ENCODE peak calls at places on chromosome 18, in six cellular contexts. One of them, this sample, is unnamed.

GRCh38 chr18:702957-703659 is 9.3 kb downstream of the ENOSF1 start:
- DNase-seq in astrocyte of the cerebellum: peak
- DNase-seq in cardiac fibroblast: peak
- DNase-seq in HepG2: peak
- DNase-seq in BJ: peak
- DNase-seq in heart left ventricle: no peak
- DNase-seq in this sample: peak

GRCh38 chr18:2881088-2881487 is 34.3 kb downstream of the EMILIN2 start:
- DNase-seq in HepG2: no peak
- DNase-seq in astrocyte of the cerebellum: no peak
- DNase-seq in BJ: no peak
- DNase-seq in heart left ventricle: no peak
- DNase-seq in cardiac fibroblast: peak
- DNase-seq in this sample: peak

GRCh38 chr18:79507076-79507545 is 111.4 kb downstream of the NFATC1 start:
- DNase-seq in cardiac fibroblast: peak
- DNase-seq in BJ: no peak
- DNase-seq in astrocyte of the cerebellum: peak
- DNase-seq in heart left ventricle: peak
- DNase-seq in HepG2: no peak
- DNase-seq in this sample: peak

GRCh38 chr18:5894613-5895299 is 566 bp downstream of the TMEM200C start:
- DNase-seq in BJ: no peak
- DNase-seq in astrocyte of the cerebellum: no peak
- DNase-seq in heart left ventricle: peak
- DNase-seq in cardiac fibroblast: no peak
- DNase-seq in HepG2: no peak
- DNase-seq in this sample: no peak

GRCh38 chr18:44079602-44080001 is 601.1 kb upstream of the SETBP1 start:
- DNase-seq in HepG2: peak
- DNase-seq in BJ: peak
- DNase-seq in heart left ventricle: no peak
- DNase-seq in astrocyte of the cerebellum: peak
- DNase-seq in cardiac fibroblast: peak
- DNase-seq in this sample: peak

GRCh38 chr18:58670561-58671121 is 624 bp upstream of the MALT1 start:
- DNase-seq in astrocyte of the cerebellum: no peak
- DNase-seq in cardiac fibroblast: no peak
- DNase-seq in HepG2: no peak
- DNase-seq in heart left ventricle: peak
- DNase-seq in BJ: no peak
- DNase-seq in this sample: peak

GRCh38 chr18:30358545-30358944 is 684.0 kb downstream of the DSC3 start:
- DNase-seq in astrocyte of the cerebellum: peak
- DNase-seq in cardiac fibroblast: peak
- DNase-seq in HepG2: no peak
- DNase-seq in BJ: no peak
- DNase-seq in heart left ventricle: no peak
- DNase-seq in this sample: peak

GRCh38 chr18:6983366-6983765 is 134.2 kb downstream of the LAMA1 start:
- DNase-seq in HepG2: no peak
- DNase-seq in astrocyte of the cerebellum: no peak
- DNase-seq in BJ: no peak
- DNase-seq in heart left ventricle: no peak
- DNase-seq in cardiac fibroblast: no peak
- DNase-seq in this sample: no peak

GRCh38 chr18:2482711-2483475 is 88.4 kb downstream of the METTL4 start:
- DNase-seq in astrocyte of the cerebellum: no peak
- DNase-seq in HepG2: no peak
- DNase-seq in BJ: no peak
- DNase-seq in cardiac fibroblast: no peak
- DNase-seq in heart left ventricle: no peak
- DNase-seq in this sample: no peak

GRCh38 chr18:48222118-48222517 is 187.1 kb downstream of the ZBTB7C start:
- DNase-seq in heart left ventricle: peak
- DNase-seq in HepG2: peak
- DNase-seq in astrocyte of the cerebellum: no peak
- DNase-seq in cardiac fibroblast: peak
- DNase-seq in BJ: no peak
- DNase-seq in this sample: peak

GRCh38 chr18:11310476-11311086 is 161.2 kb upstream of the PIEZO2 start:
- DNase-seq in HepG2: peak
- DNase-seq in BJ: no peak
- DNase-seq in cardiac fibroblast: peak
- DNase-seq in heart left ventricle: peak
- DNase-seq in astrocyte of the cerebellum: no peak
- DNase-seq in this sample: peak

GRCh38 chr18:54119524-54120019 is 104.9 kb downstream of the MBD2 start:
- DNase-seq in astrocyte of the cerebellum: peak
- DNase-seq in BJ: no peak
- DNase-seq in heart left ventricle: no peak
- DNase-seq in HepG2: peak
- DNase-seq in cardiac fibroblast: peak
- DNase-seq in this sample: peak

GRCh38 chr18:48317781-48318381 is 91.3 kb downstream of the ZBTB7C start:
- DNase-seq in heart left ventricle: no peak
- DNase-seq in HepG2: no peak
- DNase-seq in cardiac fibroblast: no peak
- DNase-seq in astrocyte of the cerebellum: no peak
- DNase-seq in BJ: no peak
- DNase-seq in this sample: no peak

GRCh38 chr18:28127228-28127627 is 49.7 kb downstream of the CDH2 start:
- DNase-seq in BJ: no peak
- DNase-seq in cardiac fibroblast: peak
- DNase-seq in astrocyte of the cerebellum: no peak
- DNase-seq in heart left ventricle: peak
- DNase-seq in HepG2: no peak
- DNase-seq in this sample: no peak

GRCh38 chr18:2971741-2972552 is 41.0 kb downstream of the LPIN2 start:
- DNase-seq in cardiac fibroblast: no peak
- DNase-seq in astrocyte of the cerebellum: no peak
- DNase-seq in HepG2: no peak
- DNase-seq in BJ: no peak
- DNase-seq in heart left ventricle: no peak
- DNase-seq in this sample: no peak

GRCh38 chr18:29191263-29191662 is 1014.3 kb upstream of the CDH2 start:
- DNase-seq in cardiac fibroblast: peak
- DNase-seq in heart left ventricle: no peak
- DNase-seq in BJ: no peak
- DNase-seq in astrocyte of the cerebellum: no peak
- DNase-seq in HepG2: peak
- DNase-seq in this sample: peak
- TF ChIP-seq CTCF in cardiac fibroblast: peak
- TF ChIP-seq CTCF in heart left ventricle: no peak
- TF ChIP-seq CTCF in BJ: peak
- TF ChIP-seq CTCF in astrocyte of the cerebellum: peak
- TF ChIP-seq CTCF in HepG2: peak
- TF ChIP-seq CTCF in this sample: peak

GRCh38 chr18:77067315-77068061 is 65.1 kb downstream of the MBP start:
- DNase-seq in heart left ventricle: no peak
- DNase-seq in cardiac fibroblast: peak
- DNase-seq in BJ: peak
- DNase-seq in astrocyte of the cerebellum: peak
- DNase-seq in HepG2: peak
- DNase-seq in this sample: peak
- TF ChIP-seq CTCF in heart left ventricle: no peak
- TF ChIP-seq CTCF in cardiac fibroblast: peak
- TF ChIP-seq CTCF in BJ: peak
- TF ChIP-seq CTCF in astrocyte of the cerebellum: peak
- TF ChIP-seq CTCF in HepG2: no peak
- TF ChIP-seq CTCF in this sample: peak

GRCh38 chr18:57438669-57439616 is 3.8 kb downstream of the ONECUT2 start:
- DNase-seq in cardiac fibroblast: no peak
- DNase-seq in BJ: no peak
- DNase-seq in heart left ventricle: no peak
- DNase-seq in astrocyte of the cerebellum: no peak
- DNase-seq in HepG2: no peak
- DNase-seq in this sample: no peak
- TF ChIP-seq CTCF in cardiac fibroblast: no peak
- TF ChIP-seq CTCF in BJ: no peak
- TF ChIP-seq CTCF in heart left ventricle: no peak
- TF ChIP-seq CTCF in astrocyte of the cerebellum: no peak
- TF ChIP-seq CTCF in HepG2: peak
- TF ChIP-seq CTCF in this sample: no peak

GRCh38 chr18:8611916-8612576 is 2.8 kb downstream of the RAB12 start:
- DNase-seq in BJ: no peak
- DNase-seq in cardiac fibroblast: no peak
- DNase-seq in HepG2: no peak
- DNase-seq in astrocyte of the cerebellum: no peak
- DNase-seq in heart left ventricle: no peak
- DNase-seq in this sample: no peak

GRCh38 chr18:8607776-8608682 is 1.2 kb upstream of the RAB12 start:
- DNase-seq in heart left ventricle: no peak
- DNase-seq in HepG2: peak
- DNase-seq in astrocyte of the cerebellum: no peak
- DNase-seq in cardiac fibroblast: peak
- DNase-seq in BJ: no peak
- DNase-seq in this sample: no peak

GRCh38 chr18:8610442-8610801 is 1.2 kb downstream of the RAB12 start:
- DNase-seq in BJ: no peak
- DNase-seq in astrocyte of the cerebellum: no peak
- DNase-seq in cardiac fibroblast: peak
- DNase-seq in heart left ventricle: no peak
- DNase-seq in HepG2: no peak
- DNase-seq in this sample: no peak

GRCh38 chr18:8609711-8610441 is 639 bp downstream of the RAB12 start:
- DNase-seq in heart left ventricle: peak
- DNase-seq in BJ: no peak
- DNase-seq in cardiac fibroblast: no peak
- DNase-seq in HepG2: no peak
- DNase-seq in astrocyte of the cerebellum: no peak
- DNase-seq in this sample: no peak

DNA sequence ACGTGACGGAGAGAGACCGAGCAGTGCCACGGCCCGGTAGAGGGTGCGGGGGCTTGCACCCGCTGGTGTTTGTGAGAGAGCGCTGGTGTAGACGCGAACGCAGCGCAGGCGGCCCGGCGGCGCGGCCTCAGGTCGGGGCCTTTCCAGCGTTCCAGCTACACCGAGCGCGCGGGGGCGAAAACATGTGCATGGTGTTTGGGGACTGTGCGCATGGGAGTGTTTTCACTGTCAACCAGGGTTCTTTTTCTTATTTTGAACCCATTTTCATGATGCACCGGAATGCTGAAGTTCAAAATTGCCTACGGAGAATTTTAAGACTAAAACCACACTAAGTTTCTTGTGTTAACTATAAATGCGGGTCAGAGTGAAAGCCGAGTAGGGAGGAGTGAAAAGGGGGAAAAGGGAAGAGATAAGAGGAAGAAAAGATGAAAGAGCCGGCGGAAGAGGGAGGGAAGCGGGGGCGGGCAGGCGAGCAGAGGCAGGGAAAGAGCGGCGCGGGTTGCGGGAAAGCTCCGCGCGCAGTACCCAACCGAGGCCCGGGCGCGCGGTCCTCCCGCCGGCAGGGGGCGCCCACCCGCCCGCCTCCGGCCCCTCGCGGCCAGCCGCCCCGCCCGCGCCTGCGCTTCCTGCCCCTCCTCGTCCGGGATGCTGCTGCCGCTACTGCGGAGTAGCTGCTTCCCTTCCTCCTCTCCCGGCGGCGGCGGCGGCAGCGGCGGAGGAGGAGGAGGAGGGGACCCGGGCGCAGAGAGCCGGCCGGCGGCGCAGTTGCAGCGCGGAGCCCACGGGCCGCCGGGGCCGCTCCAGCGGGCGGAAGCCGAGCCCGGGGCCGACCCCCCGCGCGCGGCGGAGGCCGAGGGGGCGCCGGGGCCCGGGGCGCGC is at the start of gene RAB12:
- DNase-seq in astrocyte of the cerebellum: peak
- DNase-seq in cardiac fibroblast: peak
- DNase-seq in HepG2: peak
- DNase-seq in heart left ventricle: peak
- DNase-seq in BJ: no peak
- DNase-seq in this sample: peak
- TF ChIP-seq CTCF in astrocyte of the cerebellum: peak
- TF ChIP-seq CTCF in cardiac fibroblast: peak
- TF ChIP-seq CTCF in HepG2: peak
- TF ChIP-seq CTCF in heart left ventricle: peak
- TF ChIP-seq CTCF in BJ: peak
- TF ChIP-seq CTCF in this sample: no peak

GRCh38 chr18:57050314-57050949 is 96.5 kb upstream of the BOD1L2 start:
- DNase-seq in cardiac fibroblast: no peak
- DNase-seq in BJ: no peak
- DNase-seq in heart left ventricle: no peak
- DNase-seq in astrocyte of the cerebellum: no peak
- DNase-seq in HepG2: peak
- DNase-seq in this sample: no peak

GRCh38 chr18:57052759-57053158 is 94.1 kb upstream of the BOD1L2 start:
- DNase-seq in astrocyte of the cerebellum: no peak
- DNase-seq in cardiac fibroblast: no peak
- DNase-seq in BJ: no peak
- DNase-seq in heart left ventricle: no peak
- DNase-seq in HepG2: no peak
- DNase-seq in this sample: no peak

GRCh38 chr18:57051586-57052044 is 95.3 kb upstream of the BOD1L2 start:
- DNase-seq in HepG2: no peak
- DNase-seq in BJ: no peak
- DNase-seq in heart left ventricle: no peak
- DNase-seq in astrocyte of the cerebellum: no peak
- DNase-seq in cardiac fibroblast: no peak
- DNase-seq in this sample: no peak

GRCh38 chr18:57051019-57051418 is 95.9 kb upstream of the BOD1L2 start:
- DNase-seq in astrocyte of the cerebellum: no peak
- DNase-seq in heart left ventricle: no peak
- DNase-seq in cardiac fibroblast: no peak
- DNase-seq in BJ: no peak
- DNase-seq in HepG2: no peak
- DNase-seq in this sample: no peak

DNA sequence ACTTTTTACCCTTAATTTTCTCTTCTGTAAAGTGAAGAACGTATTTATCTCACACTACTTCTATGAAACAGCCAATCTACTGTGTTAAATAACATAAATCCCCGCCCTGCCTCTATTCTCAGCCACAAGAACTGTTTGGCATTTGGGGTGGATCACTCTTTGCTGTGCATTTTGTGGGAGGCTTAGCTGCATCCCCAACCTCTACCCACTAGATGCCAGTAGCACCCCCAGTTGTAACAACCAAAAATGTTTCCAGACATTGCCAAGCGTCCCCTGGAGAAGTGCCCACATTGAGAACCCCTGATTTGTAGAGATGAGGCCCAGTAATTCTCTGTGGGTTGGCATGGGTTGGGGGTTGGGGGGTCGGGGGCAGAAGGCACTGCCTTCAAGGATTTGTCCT is 94.7 kb upstream of the BOD1L2 start:
- DNase-seq in heart left ventricle: no peak
- DNase-seq in astrocyte of the cerebellum: no peak
- DNase-seq in HepG2: no peak
- DNase-seq in cardiac fibroblast: no peak
- DNase-seq in BJ: no peak
- DNase-seq in this sample: no peak
- TF ChIP-seq CTCF in heart left ventricle: no peak
- TF ChIP-seq CTCF in astrocyte of the cerebellum: no peak
- TF ChIP-seq CTCF in HepG2: peak
- TF ChIP-seq CTCF in cardiac fibroblast: no peak
- TF ChIP-seq CTCF in BJ: no peak
- TF ChIP-seq CTCF in this sample: no peak

This sample was measured in fibroblast of pulmonary artery.